ENCODE peak calls at places on chromosome X, in seven cellular contexts. M is activated gamma-delta T cell treated with Interleukin-2 at 50 U/mL for 16 hours, R is globus pallidus, A is GDM1, C is NCI-H2081, E is HT1080, U is islet precursor cell. T is an unnamed sample.

GRCh38 chrX:134371133-134371532 is 88.8 kb upstream of the HPRT1 start:
- DNase-seq in M (no peak), R (no peak), A (no peak), C (no peak), E (no peak), U (no peak), T (no peak)

GRCh38 chrX:129600981-129601424 is 53.8 kb downstream of the APLN start:
- DNase-seq in M (no peak), R (peak; percentile 71), A (no peak), C (peak; percentile 2), E (no peak), U (no peak), T (no peak)

GRCh38 chrX:8849945-8850344 is 48.8 kb upstream of the FAM9A start:
- DNase-seq in M (no peak), R (no peak), A (no peak), C (no peak), E (no peak), U (no peak), T (no peak)

GRCh38 chrX:128464091-128464490 is 411.9 kb upstream of the ACTRT1 start:
- DNase-seq in M (no peak), R (no peak), A (no peak), C (no peak), E (peak; percentile 84), U (no peak), T (no peak)

GRCh38 chrX:26511621-26512363 is 295.8 kb downstream of the MAGEB5 start:
- DNase-seq in M (no peak), R (peak; percentile 0), A (peak; percentile 2), C (no peak), E (no peak), U (no peak), T (no peak)

GRCh38 chrX:41384041-41384705 is 50.2 kb downstream of the DDX3X start:
- DNase-seq in M (peak; percentile 23), R (peak; percentile 6), A (no peak), C (no peak), E (peak; percentile 68), U (peak; percentile 71), T (peak; percentile 44)

GRCh38 chrX:7190157-7190556 is 42.2 kb upstream of the PUDP start:
- DNase-seq in M (no peak), R (no peak), A (no peak), C (peak; percentile 45), E (no peak), U (no peak), T (no peak)

GRCh38 chrX:47483310-47484268 is 567 bp upstream of the ZNF41 start:
- DNase-seq in M (no peak), R (no peak), A (no peak), C (peak; percentile 14), E (peak; percentile 20), U (no peak), T (no peak)

GRCh38 chrX:110418857-110419249 is 60.2 kb downstream of the RTL9 start:
- DNase-seq in M (no peak), R (no peak), A (no peak), C (no peak), E (peak; percentile 32), U (peak; percentile 70), T (no peak)

GRCh38 chrX:13646154-13646549 is 6.8 kb upstream of the TCEANC start:
- DNase-seq in M (peak; percentile 13), R (peak; percentile 37), A (peak; percentile 24), C (peak; percentile 57), E (peak; percentile 49), U (peak; percentile 77), T (no peak)

GRCh38 chrX:19190902-19191301 is 68.6 kb upstream of the ADGRG2 start:
- DNase-seq in M (no peak), R (no peak), A (no peak), C (no peak), E (no peak), U (no peak), T (no peak)

GRCh38 chrX:105477351-105477750 is 256.9 kb upstream of the TEX13A start:
- DNase-seq in M (no peak), R (no peak), A (no peak), C (no peak), E (no peak), U (no peak), T (no peak)

GRCh38 chrX:103549920-103550319 is 30.6 kb upstream of the RAB40A start:
- DNase-seq in M (no peak), R (no peak), A (no peak), C (no peak), E (no peak), U (no peak), T (no peak)

GRCh38 chrX:18434896-18435295 is 9.5 kb downstream of the CDKL5 start:
- DNase-seq in M (no peak), R (no peak), A (no peak), C (no peak), E (no peak), U (no peak), T (no peak)

GRCh38 chrX:113048896-113049295 is 208.3 kb upstream of the AMOT start:
- DNase-seq in M (no peak), R (no peak), A (no peak), C (no peak), E (no peak), U (no peak), T (no peak)

GRCh38 chrX:13194291-13195103 is 125.4 kb downstream of the ATXN3L start:
- DNase-seq in M (no peak), R (no peak), A (no peak), C (peak; percentile 86), E (no peak), U (no peak), T (no peak)

GRCh38 chrX:30414144-30414543 is 105.0 kb upstream of the NR0B1 start:
- DNase-seq in M (no peak), R (no peak), A (no peak), C (no peak), E (no peak), U (no peak), T (no peak)

GRCh38 chrX:17535229-17535628 is 160.2 kb downstream of the NHS start:
- DNase-seq in M (no peak), R (no peak), A (no peak), C (no peak), E (peak; percentile 18), U (peak; percentile 65), T (no peak)

GRCh38 chrX:75278991-75279390 is 5.1 kb downstream of the UPRT start:
- DNase-seq in M (no peak), R (no peak), A (no peak), C (no peak), E (no peak), U (peak; percentile 76), T (no peak)

GRCh38 chrX:56343231-56343630 is 111.1 kb downstream of the KLF8 start:
- DNase-seq in M (no peak), R (no peak), A (no peak), C (no peak), E (no peak), U (peak; percentile 57), T (no peak)